ENCODE peak calls at places on chromosomes 13 and 19, in six cellular contexts. O, F, M, U, R and T are unnamed samples.

GRCh38 chr19:1169921-1170885 is 3.9 kb downstream of the SBNO2 start:
- DNase-seq in M (no peak), U (peak; percentile 44), F (no peak), O (no peak), R (no peak), T (peak; percentile 95)

GRCh38 chr13:31980842-31981241 is 50.7 kb upstream of the FRY start:
- DNase-seq in F (no peak), O (no peak), R (no peak), M (no peak), U (no peak), T (no peak)

GRCh38 chr19:38812841-38813320 is at the start of gene LGALS4:
- DNase-seq in U (no peak), O (no peak), F (no peak), M (no peak), R (no peak), T (no peak)

GRCh38 chr13:110334841-110335490 is 27.9 kb downstream of the COL4A2 start:
- DNase-seq in M (no peak), O (peak; percentile 89), F (no peak), R (no peak), U (no peak), T (no peak)

GRCh38 chr13:113491418-113491883 is 940 bp upstream of the DCUN1D2 start:
- DNase-seq in U (peak; percentile 38), O (no peak), R (no peak), M (no peak), F (no peak), T (peak; percentile 38)

GRCh38 chr19:44305457-44305856 is 632 bp upstream of the ZNF235 start:
- DNase-seq in M (no peak), F (no peak), R (no peak), U (no peak), O (no peak), T (no peak)

GRCh38 chr13:33283195-33283910 is 2.2 kb downstream of the STARD13 start:
- DNase-seq in R (no peak), M (no peak), F (no peak), O (no peak), U (no peak), T (no peak)

GRCh38 chr19:51418707-51419106 is 1.3 kb upstream of the SIGLEC10 start:
- DNase-seq in R (no peak), O (no peak), F (no peak), U (no peak), M (no peak), T (no peak)

GRCh38 chr19:5805465-5806132 is 732 bp downstream of the NRTN start:
- DNase-seq in M (peak; percentile 59), U (peak; percentile 24), O (peak; percentile 33), R (peak; percentile 29), F (peak; percentile 29), T (peak; percentile 56)

GRCh38 chr19:55075366-55075998 is at the start of gene EPS8L1:
- DNase-seq in F (no peak), M (no peak), O (no peak), U (no peak), R (no peak), T (no peak)